ENCODE peak calls at places on chromosome 9, in seven cellular contexts. L is T-cell; I is GM12878; K is SK-N-SH treated with all-trans-retinoic acid at 6 μM for 48 hours; P is RWPE2; Q is CD4-positive, CD25-positive, alpha-beta regulatory T cell; J is activated CD8-positive, alpha-beta T cell treated with anti-CD3 and anti-CD28 coated beads, Interleukin-2, amount 10 ng/mL, durations not matched to agents 7 days and 5 days. R is an unnamed sample.
A peak's percentile ranks its signal among the peaks of the same experiment; 100 is the strongest.

GRCh38 chr9:134864821-134865190 is 15.8 kb upstream of the FCN2 start:
- ATAC-seq in Q (no peak), P (no peak), K (no peak), I (no peak), L (no peak), J (no peak), R (no peak)

GRCh38 chr9:137276757-137277328 is 683 bp upstream of the TOR4A start:
- ATAC-seq in J (no peak), Q (no peak), I (peak; percentile 14), P (peak; percentile 22), L (no peak), K (peak; percentile 6), R (no peak)

GRCh38 chr9:91047529-91047928 is 245.9 kb downstream of the SYK start:
- ATAC-seq in P (no peak), I (no peak), J (peak; percentile 90), L (peak; percentile 58), Q (no peak), K (peak; percentile 31), R (no peak)

GRCh38 chr9:19516348-19516747 is 107.5 kb downstream of the ACER2 start:
- ATAC-seq in P (no peak), K (no peak), I (peak; percentile 40), L (no peak), Q (no peak), J (no peak), R (no peak)

GRCh38 chr9:6479959-6480358 is 67.0 kb downstream of the UHRF2 start:
- ATAC-seq in J (no peak), K (no peak), P (no peak), L (no peak), I (no peak), Q (no peak), R (no peak)

GRCh38 chr9:106023455-106023854 is 329.1 kb downstream of the TMEM38B start:
- ATAC-seq in K (no peak), I (peak; percentile 68), J (no peak), L (no peak), Q (no peak), P (no peak), R (no peak)

GRCh38 chr9:38671748-38672147 is 48.2 kb downstream of the FAM240B start:
- ATAC-seq in P (no peak), K (no peak), I (peak; percentile 78), Q (no peak), L (no peak), J (no peak), R (no peak)

GRCh38 chr9:119148855-119149254 is 220.4 kb downstream of the BRINP1 start:
- ATAC-seq in P (no peak), J (no peak), K (no peak), L (no peak), Q (no peak), I (no peak), R (no peak)

GRCh38 chr9:112866662-112867274 is 23.9 kb downstream of the SLC46A2 start:
- ATAC-seq in Q (no peak), P (peak; percentile 60), J (no peak), L (no peak), K (peak; percentile 32), I (no peak), R (no peak)

GRCh38 chr9:127074561-127075548 is 47.6 kb downstream of the ANGPTL2 start:
- ATAC-seq in I (no peak), J (no peak), L (no peak), Q (no peak), P (no peak), K (no peak), R (peak; percentile 62)

GRCh38 chr9:106830527-106831140 is 32.3 kb upstream of the ZNF462 start:
- ATAC-seq in P (no peak), I (peak; percentile 29), K (no peak), Q (no peak), L (no peak), J (no peak), R (no peak)

GRCh38 chr9:111039203-111039907 is 1.1 kb upstream of the LPAR1 start:
- ATAC-seq in P (peak; percentile 39), J (no peak), Q (no peak), I (peak; percentile 57), K (no peak), L (no peak), R (peak; percentile 50)

GRCh38 chr9:70340572-70340971 is 73.9 kb downstream of the KLF9 start:
- ATAC-seq in I (no peak), P (no peak), K (peak; percentile 42), Q (no peak), J (no peak), L (no peak), R (no peak)

GRCh38 chr9:134552349-134552990 is 89.1 kb upstream of the COL5A1 start:
- ATAC-seq in J (no peak), L (no peak), K (no peak), Q (no peak), I (no peak), P (no peak), R (no peak)

GRCh38 chr9:134390947-134391318 is 64.7 kb downstream of the RXRA start:
- ATAC-seq in Q (no peak), I (peak; percentile 62), L (peak; percentile 5), K (no peak), J (no peak), P (no peak), R (no peak)

GRCh38 chr9:38278457-38278856 is 114.0 kb upstream of the ALDH1B1 start:
- ATAC-seq in K (no peak), P (no peak), I (no peak), Q (peak; percentile 24), L (peak; percentile 45), J (no peak), R (no peak)

GRCh38 chr9:94178927-94179326 is 80.2 kb upstream of the ZNF169 start:
- ATAC-seq in L (no peak), K (no peak), J (no peak), P (no peak), I (peak; percentile 76), Q (no peak), R (no peak)

GRCh38 chr9:118418887-118419620 is 714.9 kb downstream of the TLR4 start:
- ATAC-seq in I (no peak), K (no peak), Q (no peak), P (peak; percentile 97), L (no peak), J (no peak), R (peak; percentile 32)

GRCh38 chr9:107387401-107387800 is 102.2 kb downstream of the KLF4 start:
- ATAC-seq in P (peak; percentile 35), Q (no peak), K (no peak), L (no peak), I (no peak), J (no peak), R (no peak)

GRCh38 chr9:73583590-73583989 is 431.9 kb downstream of the ANXA1 start:
- ATAC-seq in I (no peak), K (no peak), L (no peak), J (no peak), Q (no peak), P (peak; percentile 90), R (peak; percentile 90)

GRCh38 chr9:130885422-130886375 is 10.9 kb downstream of the QRFP start:
- ATAC-seq in I (no peak), P (peak; percentile 43), J (no peak), K (no peak), Q (no peak), L (no peak), R (peak; percentile 72)

GRCh38 chr9:138058181-138058580 is 180.6 kb downstream of the CACNA1B start:
- ATAC-seq in I (no peak), J (no peak), P (no peak), L (no peak), Q (no peak), K (no peak), R (no peak)

GRCh38 chr9:122816163-122816867 is 12.1 kb downstream of the PDCL start:
- ATAC-seq in L (peak; percentile 92), I (no peak), K (no peak), Q (peak; percentile 84), J (peak; percentile 95), P (no peak), R (peak; percentile 56)

GRCh38 chr9:105421864-105422263 is 26.0 kb upstream of the FSD1L start:
- ATAC-seq in Q (no peak), P (no peak), L (no peak), J (no peak), I (no peak), K (no peak), R (no peak)

GRCh38 chr9:84620338-84620737 is 49.2 kb upstream of the NTRK2 start:
- ATAC-seq in P (no peak), K (no peak), L (no peak), Q (no peak), I (no peak), J (no peak), R (no peak)

GRCh38 chr9:112097712-112098688 is 77.1 kb downstream of the SUSD1 start:
- ATAC-seq in L (peak; percentile 71), P (peak; percentile 76), J (peak; percentile 91), I (peak; percentile 93), K (peak; percentile 97), Q (peak; percentile 75), R (peak; percentile 87)

GRCh38 chr9:92614123-92614510 is 55.8 kb downstream of the IPPK start:
- ATAC-seq in J (no peak), P (no peak), K (no peak), I (no peak), L (no peak), Q (no peak), R (no peak)

GRCh38 chr9:111251453-111251837 is 78.6 kb downstream of the OR2K2 start:
- ATAC-seq in J (no peak), K (no peak), P (no peak), L (no peak), Q (no peak), I (no peak), R (no peak)

GRCh38 chr9:122846371-122847060 is 18.1 kb upstream of the PDCL start:
- ATAC-seq in J (no peak), Q (no peak), L (peak; percentile 34), P (no peak), I (no peak), K (no peak), R (no peak)

GRCh38 chr9:79551999-79552398 is 19.8 kb upstream of the TLE4 start:
- ATAC-seq in Q (no peak), J (no peak), P (no peak), I (no peak), L (no peak), K (no peak), R (no peak)

GRCh38 chr9:132166599-132166998 is 4.7 kb downstream of the NTNG2 start:
- ATAC-seq in P (no peak), J (peak; percentile 35), Q (no peak), K (peak; percentile 14), L (no peak), I (peak; percentile 73), R (no peak)

R was measured in esophagus mucosa.